ENCODE peak calls at places on chromosomes 11 and 22, in four cellular contexts. M, C, R and W are unnamed samples.

GRCh38 chr11:35579557-35580396 is 38.5 kb upstream of the FJX1 start:
- DNase-seq in M (no peak), C (no peak), R (peak; percentile 93), W (no peak)

GRCh38 chr11:15688351-15688792 is 573.6 kb downstream of the INSC start:
- DNase-seq in C (peak; percentile 69), R (no peak), M (no peak), W (no peak)

GRCh38 chr11:12914401-12914912 is 94.7 kb upstream of the RASSF10 start:
- DNase-seq in M (no peak), C (peak; percentile 75), R (peak; percentile 31), W (no peak)

GRCh38 chr11:93908689-93909088 is 58.3 kb upstream of the VSTM5 start:
- DNase-seq in C (no peak), R (peak; percentile 62), M (no peak), W (no peak)

GRCh38 chr22:46671824-46672432 is 51.7 kb downstream of the GRAMD4 start:
- DNase-seq in C (no peak), R (no peak), M (no peak), W (no peak)

GRCh38 chr11:69303427-69303826 is 9.5 kb downstream of the MYEOV start:
- DNase-seq in C (no peak), M (peak; percentile 45), R (no peak), W (no peak)

GRCh38 chr22:30208631-30209603 is 37.6 kb downstream of the LIF start:
- DNase-seq in C (peak; percentile 74), R (no peak), M (no peak), W (no peak)

GRCh38 chr11:46604796-46605195 is 11.0 kb upstream of the AMBRA1 start:
- DNase-seq in R (no peak), C (no peak), M (no peak), W (no peak)

GRCh38 chr22:23183107-23183698 is 2.9 kb downstream of the BCR start:
- DNase-seq in M (no peak), R (peak; percentile 10), C (peak; percentile 35), W (no peak)

GRCh38 chr11:92859290-92859689 is 110.2 kb upstream of the MTNR1B start:
- DNase-seq in M (no peak), C (no peak), R (no peak), W (no peak)

GRCh38 chr11:120517390-120518315 is 6.1 kb downstream of the GRIK4 start:
- DNase-seq in R (no peak), M (no peak), C (no peak), W (no peak)

GRCh38 chr11:114275295-114275694 is 20.9 kb upstream of the NNMT start:
- DNase-seq in R (no peak), M (no peak), C (peak; percentile 67), W (no peak)

GRCh38 chr11:111846063-111846462 is 25.3 kb downstream of the ALG9 start:
- DNase-seq in R (no peak), C (no peak), M (no peak), W (no peak)

GRCh38 chr11:119591836-119592310 is 137.1 kb downstream of the NECTIN1 start:
- DNase-seq in R (no peak), M (no peak), C (no peak), W (no peak)

GRCh38 chr11:31793264-31793663 is 17.9 kb downstream of the PAX6 start:
- DNase-seq in M (no peak), R (no peak), C (no peak), W (no peak)

GRCh38 chr11:123231777-123232176 is 36.7 kb upstream of the CLMP start:
- DNase-seq in R (no peak), M (no peak), C (no peak), W (no peak)

GRCh38 chr11:43130616-43131015 is 181.2 kb upstream of the API5 start:
- DNase-seq in R (no peak), C (no peak), M (no peak), W (no peak)

GRCh38 chr11:62004473-62004872 is 37.0 kb upstream of the FTH1 start:
- DNase-seq in C (no peak), M (no peak), R (peak; percentile 48), W (no peak)

GRCh38 chr11:130383363-130384168 is 44.8 kb downstream of the ADAMTS8 start:
- DNase-seq in M (no peak), R (peak; percentile 71), C (no peak), W (no peak)

GRCh38 chr11:70675697-70676374 is 277.5 kb downstream of the CTTN start:
- DNase-seq in C (no peak), M (no peak), R (no peak), W (no peak)

GRCh38 chr11:121589946-121590537 is 137.3 kb upstream of the SORL1-AS1 start:
- DNase-seq in C (no peak), R (no peak), M (no peak), W (no peak)

GRCh38 chr11:126591966-126592489 is 236.5 kb downstream of the ST3GAL4 start:
- DNase-seq in M (no peak), C (no peak), R (no peak), W (no peak)

GRCh38 chr11:46331653-46331984 is 15.6 kb upstream of the DGKZ start:
- DNase-seq in M (no peak), R (no peak), C (no peak), W (no peak)

GRCh38 chr11:56885182-56885581 is 103.5 kb upstream of the OR5AK2 start:
- DNase-seq in M (no peak), R (no peak), C (no peak), W (no peak)

GRCh38 chr11:92131289-92131890 is 93.2 kb upstream of the FAT3 start:
- DNase-seq in C (no peak), M (no peak), R (peak; percentile 18), W (no peak)

GRCh38 chr11:104127828-104128227 is 36.1 kb downstream of the PDGFD start:
- DNase-seq in C (no peak), M (no peak), R (no peak), W (no peak)

GRCh38 chr22:30891443-30891755 is 77.2 kb downstream of the MORC2 start:
- DNase-seq in R (no peak), M (no peak), C (no peak), W (peak; percentile 17)

GRCh38 chr22:33757443-33758124 is 162.7 kb downstream of the LARGE1 start:
- DNase-seq in R (no peak), M (no peak), C (no peak), W (no peak)

GRCh38 chr11:2779499-2779980 is 79.7 kb upstream of the KCNQ1OT1 start:
- DNase-seq in R (no peak), C (no peak), M (no peak), W (peak; percentile 26)

GRCh38 chr11:65802841-65803240 is 16.0 kb downstream of the OVOL1 start:
- DNase-seq in M (no peak), R (no peak), C (no peak), W (no peak)

GRCh38 chr11:128520886-128521696 is 66.3 kb downstream of the ETS1 start:
- DNase-seq in R (no peak), M (no peak), C (no peak), W (no peak)

GRCh38 chr11:31959711-31960110 is 131.2 kb upstream of the RCN1 start:
- DNase-seq in M (no peak), C (no peak), R (no peak), W (no peak)

GRCh38 chr11:47106839-47107520 is 69.7 kb downstream of the ARFGAP2 start:
- DNase-seq in M (no peak), C (no peak), R (no peak), W (no peak)

GRCh38 chr11:118820412-118821357 is 29.7 kb upstream of the DDX6 start:
- DNase-seq in R (peak; percentile 3), M (no peak), C (peak; percentile 75), W (no peak)

GRCh38 chr11:46127150-46127638 is 5.9 kb upstream of the PHF21A start:
- DNase-seq in C (no peak), R (peak; percentile 16), M (peak; percentile 69), W (peak; percentile 40)

GRCh38 chr11:36391062-36391461 is 95.0 kb downstream of the PRR5L start:
- DNase-seq in R (no peak), C (no peak), M (no peak), W (no peak)

GRCh38 chr11:76176463-76176862 is 29.8 kb downstream of the WNT11 start:
- DNase-seq in M (no peak), R (no peak), C (no peak), W (no peak)

GRCh38 chr11:44572884-44573283 is 7.4 kb downstream of the CD82 start:
- DNase-seq in R (no peak), C (no peak), M (no peak), W (no peak)

GRCh38 chr11:7927635-7928034 is 3.4 kb downstream of the OR10A6 start:
- DNase-seq in R (peak; percentile 16), C (no peak), M (no peak), W (no peak)

GRCh38 chr11:3028808-3029207 is 28.4 kb downstream of the CARS1 start:
- DNase-seq in C (no peak), R (no peak), M (no peak), W (no peak)